ENCODE peak calls at places on chromosome 7, in five cellular contexts. C is adipocyte, N is Calu3, E is EH, F is NCI-H1694 treated with DMSO at 0.1 percent for 48 hours. X is an unnamed sample.
A peak's percentile ranks its signal among the peaks of the same experiment; 100 is the strongest.

GRCh38 chr7:36232971-36233550 is 80.0 kb downstream of the EEPD1 start:
- DNase-seq in N (no peak), E (no peak), F (no peak), C (no peak), X (no peak)

GRCh38 chr7:16989883-16990413 is 108.2 kb upstream of the AGR3 start:
- DNase-seq in E (peak; percentile 87), F (no peak), N (peak; percentile 95), C (peak; percentile 98), X (no peak)

GRCh38 chr7:95553939-95554338 is 42.4 kb downstream of the PDK4 start:
- DNase-seq in F (no peak), N (no peak), E (no peak), C (no peak), X (no peak)

GRCh38 chr7:101814081-101814995 is 3.1 kb upstream of the CUX1 start:
- DNase-seq in C (peak; percentile 85), E (peak; percentile 56), F (peak; percentile 38), N (peak; percentile 66), X (peak; percentile 64)

GRCh38 chr7:46508541-46508940 is 587.5 kb upstream of the IGFBP3 start:
- DNase-seq in C (no peak), N (no peak), E (no peak), F (no peak), X (no peak)

GRCh38 chr7:44956157-44956766 is 22.6 kb downstream of the MYO1G start:
- DNase-seq in E (no peak), F (no peak), N (no peak), C (no peak), X (no peak)

GRCh38 chr7:139867847-139868246 is 38.8 kb downstream of the TBXAS1 start:
- DNase-seq in E (no peak), N (no peak), C (no peak), F (no peak), X (no peak)

GRCh38 chr7:85178531-85179298 is 8.1 kb downstream of the SEMA3D start:
- DNase-seq in F (no peak), E (peak; percentile 47), C (no peak), N (no peak), X (no peak)

GRCh38 chr7:103466814-103467213 is 20.8 kb upstream of the SLC26A5 start:
- DNase-seq in F (no peak), C (no peak), N (no peak), E (no peak), X (no peak)

GRCh38 chr7:28774529-28775057 is 183.5 kb downstream of the TRIL start:
- DNase-seq in C (peak; percentile 28), N (no peak), F (peak; percentile 73), E (no peak), X (no peak)